ENCODE peak calls at places on chromosome 16, in six cellular contexts. One of them, this sample, is unnamed.

GRCh38 chr16:57186630-57187507 is 740 bp downstream of the RSPRY1 start:
- DNase-seq in endothelial cell of umbilical vein: peak
- DNase-seq in A549: peak
- DNase-seq in K562: peak
- DNase-seq in HepG2: peak
- DNase-seq in GM12878: no peak
- DNase-seq in this sample: peak

GRCh38 chr16:31094088-31094423 is 541 bp downstream of the VKORC1 start:
- DNase-seq in endothelial cell of umbilical vein: peak
- DNase-seq in A549: no peak
- DNase-seq in K562: no peak
- DNase-seq in HepG2: no peak
- DNase-seq in GM12878: no peak
- DNase-seq in this sample: no peak

GRCh38 chr16:11157143-11157542 is 98.9 kb downstream of the SOCS1 start:
- DNase-seq in endothelial cell of umbilical vein: no peak
- DNase-seq in A549: no peak
- DNase-seq in K562: no peak
- DNase-seq in HepG2: no peak
- DNase-seq in GM12878: no peak
- DNase-seq in this sample: no peak

GRCh38 chr16:67444259-67445125 is 13.6 kb downstream of the HSD11B2 start:
- DNase-seq in endothelial cell of umbilical vein: no peak
- DNase-seq in A549: no peak
- DNase-seq in K562: no peak
- DNase-seq in HepG2: no peak
- DNase-seq in GM12878: no peak
- DNase-seq in this sample: no peak

GRCh38 chr16:17602678-17603077 is 131.9 kb upstream of the XYLT1 start:
- DNase-seq in endothelial cell of umbilical vein: no peak
- DNase-seq in A549: no peak
- DNase-seq in K562: no peak
- DNase-seq in HepG2: no peak
- DNase-seq in GM12878: no peak
- DNase-seq in this sample: peak

GRCh38 chr16:51553314-51553713 is 402.2 kb upstream of the SALL1 start:
- DNase-seq in endothelial cell of umbilical vein: no peak
- DNase-seq in A549: no peak
- DNase-seq in K562: no peak
- DNase-seq in HepG2: no peak
- DNase-seq in GM12878: no peak
- DNase-seq in this sample: no peak

GRCh38 chr16:67490330-67491096 is 7.2 kb upstream of the AGRP start:
- DNase-seq in endothelial cell of umbilical vein: no peak
- DNase-seq in A549: no peak
- DNase-seq in K562: no peak
- DNase-seq in HepG2: no peak
- DNase-seq in GM12878: no peak
- DNase-seq in this sample: peak

GRCh38 chr16:8758022-8758421 is 39.4 kb downstream of the TMEM186 start:
- DNase-seq in endothelial cell of umbilical vein: no peak
- DNase-seq in A549: no peak
- DNase-seq in K562: no peak
- DNase-seq in HepG2: no peak
- DNase-seq in GM12878: no peak
- DNase-seq in this sample: no peak

GRCh38 chr16:53053967-53054669 is 673 bp upstream of the CHD9 start:
- DNase-seq in endothelial cell of umbilical vein: no peak
- DNase-seq in A549: no peak
- DNase-seq in K562: peak
- DNase-seq in HepG2: peak
- DNase-seq in GM12878: no peak
- DNase-seq in this sample: peak

GRCh38 chr16:28061702-28062101 is 1.8 kb downstream of the GSG1L start:
- DNase-seq in endothelial cell of umbilical vein: no peak
- DNase-seq in A549: no peak
- DNase-seq in K562: no peak
- DNase-seq in HepG2: no peak
- DNase-seq in GM12878: no peak
- DNase-seq in this sample: no peak

GRCh38 chr16:28064150-28064549 is 636 bp upstream of the GSG1L start:
- DNase-seq in endothelial cell of umbilical vein: no peak
- DNase-seq in A549: no peak
- DNase-seq in K562: no peak
- DNase-seq in HepG2: no peak
- DNase-seq in GM12878: no peak
- DNase-seq in this sample: no peak

GRCh38 chr16:28063611-28064061 is at the start of gene GSG1L:
- DNase-seq in endothelial cell of umbilical vein: no peak
- DNase-seq in A549: no peak
- DNase-seq in K562: no peak
- DNase-seq in HepG2: no peak
- DNase-seq in GM12878: no peak
- DNase-seq in this sample: no peak

GRCh38 chr16:28063047-28063521 is 430 bp downstream of the GSG1L start:
- DNase-seq in endothelial cell of umbilical vein: no peak
- DNase-seq in A549: no peak
- DNase-seq in K562: no peak
- DNase-seq in HepG2: no peak
- DNase-seq in GM12878: no peak
- DNase-seq in this sample: peak

GRCh38 chr16:28062261-28063046 is 1.1 kb downstream of the GSG1L start:
- DNase-seq in endothelial cell of umbilical vein: no peak
- DNase-seq in A549: no peak
- DNase-seq in K562: no peak
- DNase-seq in HepG2: no peak
- DNase-seq in GM12878: no peak
- DNase-seq in this sample: no peak
- TF ChIP-seq POLR2A in endothelial cell of umbilical vein: no peak
- TF ChIP-seq POLR2A in A549: no peak
- TF ChIP-seq POLR2A in K562: no peak
- TF ChIP-seq POLR2A in HepG2: no peak
- TF ChIP-seq POLR2A in GM12878: no peak
- TF ChIP-seq POLR2A in this sample: no peak

GRCh38 chr16:29877266-29877961 is 14.4 kb upstream of the CDIPT start:
- DNase-seq in endothelial cell of umbilical vein: peak
- DNase-seq in A549: peak
- DNase-seq in K562: peak
- DNase-seq in HepG2: no peak
- DNase-seq in GM12878: peak
- DNase-seq in this sample: peak
- TF ChIP-seq MYC in endothelial cell of umbilical vein: no peak
- TF ChIP-seq MYC in A549: no peak
- TF ChIP-seq MYC in K562: no peak
- TF ChIP-seq MYC in HepG2: no peak
- TF ChIP-seq MYC in GM12878: no peak
- TF ChIP-seq MYC in this sample: no peak

DNA sequence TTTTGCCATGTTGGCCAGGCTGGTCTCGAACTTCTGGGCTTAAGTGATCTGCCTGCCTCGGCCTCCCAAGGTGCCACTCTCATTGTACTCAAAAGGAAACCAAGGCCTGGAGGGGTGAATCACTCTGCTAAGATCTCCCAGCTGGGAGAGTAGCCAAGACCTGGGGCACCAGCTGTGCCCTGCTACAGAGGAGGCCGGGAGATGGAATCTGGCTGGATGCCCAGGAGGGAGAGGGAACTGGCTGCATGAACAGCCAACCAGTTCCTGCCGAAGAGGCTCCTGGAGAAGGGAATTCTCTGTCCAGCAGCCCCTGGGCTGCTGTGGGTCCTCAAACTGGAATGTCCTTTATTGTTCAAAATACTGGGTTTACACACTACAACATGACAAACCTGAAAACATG is 238.7 kb upstream of the CIBAR2 start:
- DNase-seq in endothelial cell of umbilical vein: peak
- DNase-seq in A549: peak
- DNase-seq in K562: no peak
- DNase-seq in HepG2: no peak
- DNase-seq in GM12878: no peak
- DNase-seq in this sample: no peak
- TF ChIP-seq MAX in endothelial cell of umbilical vein: no peak
- TF ChIP-seq MAX in A549: no peak
- TF ChIP-seq MAX in K562: no peak
- TF ChIP-seq MAX in HepG2: no peak
- TF ChIP-seq MAX in GM12878: no peak
- TF ChIP-seq MAX in this sample: no peak

DNA sequence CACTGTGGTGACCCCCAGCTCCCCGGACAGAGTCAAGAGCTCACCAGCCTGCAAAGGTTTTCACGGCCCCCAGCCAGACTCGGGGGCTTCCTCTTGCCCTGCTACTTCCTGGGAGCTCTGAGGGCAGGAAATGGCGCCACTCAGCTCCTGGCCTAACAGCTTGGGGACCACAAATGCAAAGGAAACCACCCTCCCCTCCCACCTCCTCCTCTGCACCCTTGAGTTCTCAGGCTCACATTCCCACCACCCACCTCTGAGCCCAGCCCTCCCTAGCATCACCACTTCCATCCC is 373 bp upstream of the SPN start:
- DNase-seq in endothelial cell of umbilical vein: no peak
- DNase-seq in A549: no peak
- DNase-seq in K562: peak
- DNase-seq in HepG2: no peak
- DNase-seq in GM12878: peak
- DNase-seq in this sample: peak
- TF ChIP-seq POLR2A in endothelial cell of umbilical vein: no peak
- TF ChIP-seq POLR2A in A549: no peak
- TF ChIP-seq POLR2A in K562: no peak
- TF ChIP-seq POLR2A in HepG2: no peak
- TF ChIP-seq POLR2A in GM12878: no peak
- TF ChIP-seq POLR2A in this sample: peak

DNA sequence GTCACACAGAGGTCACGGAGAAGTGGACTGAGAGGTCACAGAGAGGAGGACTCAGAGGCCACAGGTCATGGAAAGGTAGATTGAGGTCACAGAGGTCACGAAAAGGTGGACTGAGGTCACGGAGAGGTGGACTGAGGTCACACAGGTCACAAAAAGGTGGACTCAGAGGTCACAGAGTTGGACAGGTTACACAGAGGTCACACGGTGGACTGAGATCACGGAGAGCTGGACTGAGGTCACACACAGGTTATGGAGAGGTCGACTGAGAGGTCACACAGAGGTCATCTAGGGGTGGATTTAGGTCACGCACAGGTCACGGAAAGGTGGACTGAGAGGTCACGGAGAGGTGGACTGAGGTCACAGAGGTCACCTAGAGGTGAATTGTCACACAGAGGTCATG is 27.0 kb upstream of the JPT2 start:
- DNase-seq in endothelial cell of umbilical vein: no peak
- DNase-seq in A549: no peak
- DNase-seq in K562: no peak
- DNase-seq in HepG2: no peak
- DNase-seq in GM12878: no peak
- DNase-seq in this sample: no peak
- TF ChIP-seq MYC in endothelial cell of umbilical vein: no peak
- TF ChIP-seq MYC in A549: no peak
- TF ChIP-seq MYC in K562: no peak
- TF ChIP-seq MYC in HepG2: no peak
- TF ChIP-seq MYC in GM12878: no peak
- TF ChIP-seq MYC in this sample: no peak

GRCh38 chr16:89510526-89510925 is 2.3 kb downstream of the SPG7 start:
- DNase-seq in endothelial cell of umbilical vein: no peak
- DNase-seq in A549: no peak
- DNase-seq in K562: no peak
- DNase-seq in HepG2: no peak
- DNase-seq in GM12878: no peak
- DNase-seq in this sample: no peak
- TF ChIP-seq MAX in endothelial cell of umbilical vein: no peak
- TF ChIP-seq MAX in A549: no peak
- TF ChIP-seq MAX in K562: no peak
- TF ChIP-seq MAX in HepG2: no peak
- TF ChIP-seq MAX in GM12878: no peak
- TF ChIP-seq MAX in this sample: no peak

GRCh38 chr16:2151188-2152091 is 3.0 kb downstream of the RAB26 start:
- DNase-seq in endothelial cell of umbilical vein: no peak
- DNase-seq in A549: no peak
- DNase-seq in K562: peak
- DNase-seq in HepG2: no peak
- DNase-seq in GM12878: no peak
- DNase-seq in this sample: peak
- TF ChIP-seq POLR2A in endothelial cell of umbilical vein: peak
- TF ChIP-seq POLR2A in A549: peak
- TF ChIP-seq POLR2A in K562: peak
- TF ChIP-seq POLR2A in HepG2: peak
- TF ChIP-seq POLR2A in GM12878: no peak
- TF ChIP-seq POLR2A in this sample: peak

This sample was measured in NB4.